ENCODE peak calls at places on chromosomes 16 and 17, in seven cellular contexts. C, J, P, I, G, A and O are unnamed samples.

GRCh38 chr16:9015489-9015888 is 51.8 kb upstream of the USP7 start:
- DNase-seq in C (no peak), J (no peak), P (no peak), I (no peak), G (no peak), A (no peak), O (no peak)

GRCh38 chr16:30009085-30009862 is 1.6 kb downstream of the DOC2A start:
- DNase-seq in C (no peak), J (no peak), P (no peak), I (no peak), G (no peak), A (no peak), O (no peak)

GRCh38 chr17:47815106-47815918 is 6.3 kb downstream of the OSBPL7 start:
- DNase-seq in C (no peak), J (no peak), P (no peak), I (no peak), G (no peak), A (no peak), O (no peak)

GRCh38 chr17:33436321-33436720 is 143.2 kb upstream of the ASIC2 start:
- DNase-seq in C (no peak), J (no peak), P (no peak), I (no peak), G (peak), A (no peak), O (no peak)

GRCh38 chr16:19601083-19601976 is 45.8 kb downstream of the VPS35L start:
- DNase-seq in C (no peak), J (no peak), P (peak), I (peak), G (peak), A (no peak), O (peak)

GRCh38 chr16:14562691-14563491 is 67.2 kb downstream of the PARN start:
- DNase-seq in C (peak), J (no peak), P (peak), I (no peak), G (peak), A (no peak), O (no peak)

GRCh38 chr17:71302721-71303549 is 817.9 kb upstream of the SOX9 start:
- DNase-seq in C (no peak), J (no peak), P (no peak), I (peak), G (no peak), A (no peak), O (no peak)

GRCh38 chr17:79804856-79805696 is 8.2 kb upstream of the CBX8 start:
- DNase-seq in C (no peak), J (no peak), P (no peak), I (no peak), G (no peak), A (no peak), O (no peak)

GRCh38 chr16:85389679-85390470 is 223.2 kb upstream of the GSE1 start:
- DNase-seq in C (peak), J (no peak), P (no peak), I (no peak), G (no peak), A (peak), O (no peak)

GRCh38 chr17:14616508-14616907 is 315.6 kb downstream of the HS3ST3B1 start:
- DNase-seq in C (no peak), J (no peak), P (no peak), I (peak), G (no peak), A (no peak), O (no peak)

GRCh38 chr17:7652659-7653343 is 2.1 kb downstream of the ATP1B2 start:
- DNase-seq in C (no peak), J (no peak), P (no peak), I (no peak), G (no peak), A (no peak), O (no peak)

GRCh38 chr16:70410736-70411135 is 28.2 kb downstream of the ST3GAL2 start:
- DNase-seq in C (peak), J (no peak), P (no peak), I (no peak), G (no peak), A (no peak), O (no peak)

GRCh38 chr17:15269690-15270089 is 4.6 kb upstream of the PMP22 start:
- DNase-seq in C (no peak), J (no peak), P (no peak), I (no peak), G (peak), A (no peak), O (no peak)

GRCh38 chr16:3769013-3769412 is 51.7 kb upstream of the TRAP1 start:
- DNase-seq in C (peak), J (peak), P (no peak), I (no peak), G (no peak), A (no peak), O (no peak)

GRCh38 chr16:996672-997071 is 15.1 kb downstream of the SOX8 start:
- DNase-seq in C (no peak), J (no peak), P (no peak), I (no peak), G (no peak), A (no peak), O (peak)

GRCh38 chr16:72256398-72257048 is 84.6 kb upstream of the PMFBP1 start:
- DNase-seq in C (no peak), J (no peak), P (no peak), I (no peak), G (peak), A (no peak), O (no peak)

GRCh38 chr17:8698142-8699050 is 46.2 kb downstream of the CCDC42 start:
- DNase-seq in C (peak), J (peak), P (no peak), I (no peak), G (peak), A (peak), O (no peak)

GRCh38 chr16:13883881-13884280 is 36.1 kb upstream of the ERCC4 start:
- DNase-seq in C (no peak), J (no peak), P (no peak), I (no peak), G (no peak), A (no peak), O (no peak)

GRCh38 chr17:18877104-18877503 is 19.2 kb downstream of the PRPSAP2 start:
- DNase-seq in C (no peak), J (no peak), P (no peak), I (peak), G (peak), A (no peak), O (no peak)

GRCh38 chr17:72056155-72056554 is 64.7 kb upstream of the SOX9 start:
- DNase-seq in C (no peak), J (no peak), P (no peak), I (no peak), G (no peak), A (no peak), O (no peak)

GRCh38 chr16:85051710-85052082 is 24.1 kb downstream of the KIAA0513 start:
- DNase-seq in C (no peak), J (no peak), P (no peak), I (no peak), G (no peak), A (no peak), O (no peak)

GRCh38 chr17:4175921-4176802 is 33.2 kb downstream of the CYB5D2 start:
- DNase-seq in C (no peak), J (no peak), P (no peak), I (no peak), G (no peak), A (no peak), O (peak)

GRCh38 chr17:49342575-49342936 is 19.5 kb downstream of the ZNF652 start:
- DNase-seq in C (no peak), J (no peak), P (no peak), I (no peak), G (no peak), A (no peak), O (no peak)

GRCh38 chr16:85661131-85662035 is 27.4 kb downstream of the GINS2 start:
- DNase-seq in C (no peak), J (no peak), P (no peak), I (no peak), G (no peak), A (peak), O (no peak)

GRCh38 chr16:73025506-73026131 is 22.3 kb downstream of the ZFHX3 start:
- DNase-seq in C (no peak), J (peak), P (no peak), I (no peak), G (peak), A (no peak), O (no peak)

GRCh38 chr16:86827521-86827920 is 249.2 kb downstream of the FOXL1 start:
- DNase-seq in C (no peak), J (no peak), P (no peak), I (peak), G (no peak), A (no peak), O (no peak)
- H3K27ac ChIP-seq in C (no peak), J (no peak), P (no peak), I (no peak), G (no peak), A (no peak), O (no peak)

GRCh38 chr16:88758944-88759244 is 26.1 kb downstream of the PIEZO1 start:
- DNase-seq in C (no peak), J (no peak), P (no peak), I (no peak), G (no peak), A (no peak), O (no peak)

GRCh38 chr16:88758227-88758943 is 26.6 kb downstream of the PIEZO1 start:
- DNase-seq in C (no peak), J (no peak), P (no peak), I (no peak), G (no peak), A (no peak), O (no peak)

GRCh38 chr16:88760424-88761142 is 24.4 kb downstream of the PIEZO1 start:
- DNase-seq in C (no peak), J (no peak), P (no peak), I (no peak), G (no peak), A (no peak), O (no peak)

GRCh38 chr16:88759976-88760350 is 25.1 kb downstream of the PIEZO1 start:
- DNase-seq in C (no peak), J (no peak), P (no peak), I (no peak), G (no peak), A (no peak), O (no peak)

GRCh38 chr16:88759245-88759975 is 25.6 kb downstream of the PIEZO1 start:
- DNase-seq in C (peak), J (no peak), P (peak), I (no peak), G (peak), A (peak), O (peak)
- TF ChIP-seq CTCF in C (peak), J (no peak), P (peak), I (no peak), G (no peak), A (no peak), O (no peak)

GRCh38 chr16:51816929-51817328 is 665.9 kb upstream of the SALL1 start:
- DNase-seq in C (no peak), J (no peak), P (no peak), I (no peak), G (peak), A (no peak), O (no peak)
- H3K27ac ChIP-seq in C (no peak), J (no peak), P (no peak), I (no peak), G (no peak), A (no peak), O (no peak)

GRCh38 chr17:58375811-58376210 is 23.8 kb upstream of the SUPT4H1 start:
- DNase-seq in C (no peak), J (no peak), P (no peak), I (no peak), G (no peak), A (no peak), O (no peak)
- TF ChIP-seq CTCF in C (no peak), J (no peak), P (no peak), I (no peak), G (no peak), A (no peak), O (no peak)

GRCh38 chr17:39360537-39360936 is 40.9 kb downstream of the FBXL20 start:
- DNase-seq in C (peak), J (no peak), P (no peak), I (no peak), G (peak), A (no peak), O (no peak)

GRCh38 chr17:39361064-39361463 is 40.4 kb downstream of the FBXL20 start:
- DNase-seq in C (no peak), J (no peak), P (no peak), I (no peak), G (no peak), A (no peak), O (no peak)

GRCh38 chr17:39364236-39365025 is 37.0 kb downstream of the FBXL20 start:
- DNase-seq in C (no peak), J (no peak), P (no peak), I (no peak), G (no peak), A (no peak), O (no peak)

GRCh38 chr17:39365252-39365651 is 36.2 kb downstream of the FBXL20 start:
- DNase-seq in C (no peak), J (no peak), P (no peak), I (no peak), G (peak), A (no peak), O (no peak)

GRCh38 chr17:39365872-39366271 is 35.6 kb downstream of the FBXL20 start:
- DNase-seq in C (no peak), J (no peak), P (no peak), I (no peak), G (no peak), A (no peak), O (no peak)
- H3K27ac ChIP-seq in C (no peak), J (peak), P (no peak), I (no peak), G (no peak), A (no peak), O (no peak)

GRCh38 chr17:64661981-64662773 is at the start of gene SMURF2:
- DNase-seq in C (peak), J (peak), P (peak), I (peak), G (peak), A (peak), O (peak)
- TF ChIP-seq CTCF in C (peak), J (no peak), P (no peak), I (no peak), G (no peak), A (no peak), O (no peak)

GRCh38 chr16:53067675-53068074 is 12.9 kb downstream of the CHD9 start:
- DNase-seq in C (no peak), J (no peak), P (no peak), I (no peak), G (no peak), A (no peak), O (no peak)

GRCh38 chr16:53061701-53062159 is 6.9 kb downstream of the CHD9 start:
- DNase-seq in C (peak), J (no peak), P (no peak), I (no peak), G (no peak), A (no peak), O (no peak)

GRCh38 chr16:53064179-53064578 is 9.4 kb downstream of the CHD9 start:
- DNase-seq in C (no peak), J (no peak), P (no peak), I (no peak), G (no peak), A (no peak), O (no peak)

GRCh38 chr16:53068423-53068833 is 13.6 kb downstream of the CHD9 start:
- DNase-seq in C (no peak), J (no peak), P (no peak), I (no peak), G (no peak), A (no peak), O (no peak)

DNA sequence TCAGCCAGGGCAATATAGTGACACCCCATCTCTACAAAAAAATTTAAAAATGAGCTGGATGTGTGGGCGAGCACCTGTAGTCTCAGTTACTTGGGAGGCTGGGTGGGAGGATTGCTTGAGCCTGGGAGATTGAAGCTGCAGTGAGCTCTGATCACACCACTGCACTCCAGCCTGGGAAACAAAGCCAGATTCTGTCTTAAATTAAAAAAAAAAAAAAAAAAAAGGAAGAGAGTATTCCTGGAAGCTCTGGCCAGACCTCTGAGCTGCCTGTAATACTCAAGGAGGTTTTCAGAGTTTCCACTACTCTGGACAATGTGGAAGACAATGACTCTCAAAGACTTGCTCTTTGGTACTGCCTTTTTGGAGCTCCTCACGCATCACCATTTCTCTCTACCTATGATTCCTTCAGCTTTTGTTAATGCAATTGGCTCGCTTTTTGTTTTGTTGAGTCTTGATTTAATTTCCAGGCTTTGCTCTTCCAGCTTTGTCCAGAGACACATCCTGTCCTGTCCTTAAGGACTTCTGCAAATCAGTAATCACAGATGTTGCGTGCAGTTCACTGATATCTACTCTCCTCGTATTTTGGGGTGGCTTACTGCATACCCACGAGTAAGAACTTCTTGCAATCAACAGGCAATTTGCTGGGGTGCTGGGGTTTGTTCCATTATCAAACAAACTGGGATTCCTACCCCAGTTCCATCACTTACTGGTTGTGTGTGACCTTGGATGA is 10.8 kb downstream of the CHD9 start:
- DNase-seq in C (no peak), J (no peak), P (no peak), I (no peak), G (peak), A (no peak), O (no peak)
- H3K27ac ChIP-seq in C (no peak), J (peak), P (no peak), I (no peak), G (no peak), A (no peak), O (no peak)

GRCh38 chr16:81263470-81264200 is 25.1 kb downstream of the BCO1 start:
- DNase-seq in C (no peak), J (no peak), P (no peak), I (peak), G (peak), A (peak), O (no peak)
- TF ChIP-seq CTCF in C (no peak), J (no peak), P (no peak), I (peak), G (peak), A (no peak), O (no peak)

DNA sequence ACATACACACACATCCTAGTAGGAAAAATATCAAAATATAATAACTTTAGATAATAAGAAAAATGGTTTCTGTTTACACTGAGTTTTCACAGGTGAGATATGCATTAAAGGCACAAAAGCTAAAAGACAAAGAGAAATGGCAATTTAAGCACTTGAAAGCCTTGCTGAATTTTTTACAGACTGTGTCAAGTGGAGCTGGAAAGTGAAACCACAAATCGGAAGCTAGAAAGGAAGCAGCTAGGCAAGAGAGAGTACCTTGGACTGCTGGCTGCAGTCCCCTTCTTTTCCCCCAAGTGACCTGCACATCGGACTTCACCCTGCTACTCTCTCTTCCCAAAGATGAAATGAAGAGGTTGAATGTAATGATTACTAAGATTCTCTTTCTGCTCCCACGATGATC is 135.1 kb downstream of the CDH13 start:
- DNase-seq in C (peak), J (no peak), P (no peak), I (no peak), G (peak), A (no peak), O (no peak)
- H3K27ac ChIP-seq in C (peak), J (peak), P (no peak), I (no peak), G (no peak), A (no peak), O (no peak)

GRCh38 chr16:57283214-57283955 is 1.1 kb downstream of the PLLP start:
- DNase-seq in C (no peak), J (peak), P (no peak), I (no peak), G (no peak), A (no peak), O (no peak)
- TF ChIP-seq CTCF in C (no peak), J (no peak), P (no peak), I (no peak), G (no peak), A (no peak), O (no peak)